ENCODE peak calls at places on chromosome 2, in four cellular contexts. G, L, Y and D are unnamed samples.

GRCh38 chr2:216339456-216340279 is 32.6 kb downstream of the MARCHF4 start:
- DNase-seq in L (peak; percentile 23), Y (no peak), G (no peak), D (no peak)

GRCh38 chr2:241136191-241136590 is 13.1 kb downstream of the PASK start:
- DNase-seq in L (no peak), Y (no peak), G (no peak), D (no peak)

GRCh38 chr2:219551412-219551811 is 7.6 kb downstream of the TMEM198 start:
- DNase-seq in Y (no peak), L (peak; percentile 52), G (peak; percentile 60), D (no peak)

GRCh38 chr2:4980989-4981388 is 711.2 kb upstream of the SOX11 start:
- DNase-seq in Y (no peak), L (no peak), G (no peak), D (no peak)

GRCh38 chr2:216110620-216111019 is 1.5 kb downstream of the XRCC5 start:
- DNase-seq in G (no peak), Y (no peak), L (no peak), D (no peak)

GRCh38 chr2:224646242-224646846 is 61.2 kb upstream of the CUL3 start:
- DNase-seq in L (peak; percentile 36), Y (no peak), G (peak; percentile 12), D (peak; percentile 25)

GRCh38 chr2:181203412-181203811 is 223.0 kb downstream of the UBE2E3 start:
- DNase-seq in Y (no peak), L (peak; percentile 48), G (no peak), D (no peak)

GRCh38 chr2:112921982-112922381 is 11.0 kb downstream of the IL37 start:
- DNase-seq in Y (no peak), G (no peak), L (no peak), D (no peak)

GRCh38 chr2:239936838-239937581 is 88.1 kb downstream of the NDUFA10 start:
- DNase-seq in Y (no peak), G (no peak), L (no peak), D (no peak)

GRCh38 chr2:24418166-24418843 is 58.0 kb upstream of the ITSN2 start:
- DNase-seq in L (no peak), G (no peak), Y (no peak), D (no peak)

GRCh38 chr2:237539681-237540080 is 26.7 kb upstream of the PRLH start:
- DNase-seq in G (no peak), Y (no peak), L (no peak), D (no peak)

GRCh38 chr2:159710601-159711180 is 1.6 kb upstream of the MARCHF7 start:
- DNase-seq in L (no peak), Y (no peak), G (no peak), D (no peak)

GRCh38 chr2:48328972-48329723 is 200.8 kb upstream of the STON1 start:
- DNase-seq in Y (no peak), G (no peak), L (no peak), D (peak; percentile 45)

GRCh38 chr2:26300234-26300641 is 45.7 kb upstream of the SELENOI start:
- DNase-seq in G (no peak), L (no peak), Y (no peak), D (no peak)

GRCh38 chr2:40400336-40400953 is 51.4 kb downstream of the SLC8A1 start:
- DNase-seq in Y (no peak), L (no peak), G (no peak), D (no peak)
- TF ChIP-seq ESRRA in Y (no peak), L (no peak), G (no peak), D (no peak)

GRCh38 chr2:182318466-182319309 is 108.1 kb downstream of the PDE1A start:
- DNase-seq in Y (no peak), G (no peak), L (no peak), D (no peak)

GRCh38 chr2:182321096-182321495 is 105.7 kb downstream of the PDE1A start:
- DNase-seq in Y (no peak), G (no peak), L (no peak), D (no peak)

GRCh38 chr2:182319556-182319955 is 107.3 kb downstream of the PDE1A start:
- DNase-seq in G (no peak), L (no peak), Y (no peak), D (no peak)

GRCh38 chr2:182324665-182325064 is 102.2 kb downstream of the PDE1A start:
- DNase-seq in G (no peak), Y (no peak), L (peak; percentile 26), D (no peak)

GRCh38 chr2:182320106-182320505 is 106.7 kb downstream of the PDE1A start:
- DNase-seq in G (no peak), Y (no peak), L (no peak), D (no peak)
- TF ChIP-seq CEBPB in G (no peak), Y (no peak), L (no peak), D (no peak)

DNA sequence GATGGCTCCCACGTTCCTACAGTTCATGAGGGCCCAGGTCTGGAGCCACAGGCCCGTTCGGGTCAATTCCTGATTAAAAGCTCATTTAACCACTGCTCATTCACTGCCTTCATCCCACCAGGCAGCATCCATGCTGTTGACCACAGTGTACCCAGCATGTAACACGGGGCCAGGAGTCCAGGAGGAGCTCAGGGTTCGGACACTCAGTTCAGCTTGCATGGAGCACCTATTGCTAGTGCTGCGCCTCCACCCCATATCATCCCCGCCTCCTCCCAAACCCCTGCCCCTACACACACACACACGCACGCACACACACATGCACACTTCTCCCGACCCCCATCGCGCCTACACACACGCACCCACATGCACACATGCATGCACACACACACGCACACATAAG is 72.9 kb upstream of the SNTG2 start:
- DNase-seq in Y (no peak), G (no peak), L (no peak), D (no peak)
- TF ChIP-seq ESRRA in Y (no peak), G (no peak), L (no peak), D (no peak)

GRCh38 chr2:3199660-3200345 is 177.8 kb downstream of the EIPR1 start:
- DNase-seq in G (no peak), L (no peak), Y (no peak), D (no peak)

GRCh38 chr2:3196716-3197115 is 180.9 kb downstream of the EIPR1 start:
- DNase-seq in L (no peak), Y (no peak), G (no peak), D (no peak)

GRCh38 chr2:3197308-3197707 is 180.3 kb downstream of the EIPR1 start:
- DNase-seq in L (no peak), Y (no peak), G (no peak), D (no peak)

GRCh38 chr2:3195865-3196504 is 181.6 kb downstream of the EIPR1 start:
- DNase-seq in G (no peak), Y (no peak), L (no peak), D (no peak)

DNA sequence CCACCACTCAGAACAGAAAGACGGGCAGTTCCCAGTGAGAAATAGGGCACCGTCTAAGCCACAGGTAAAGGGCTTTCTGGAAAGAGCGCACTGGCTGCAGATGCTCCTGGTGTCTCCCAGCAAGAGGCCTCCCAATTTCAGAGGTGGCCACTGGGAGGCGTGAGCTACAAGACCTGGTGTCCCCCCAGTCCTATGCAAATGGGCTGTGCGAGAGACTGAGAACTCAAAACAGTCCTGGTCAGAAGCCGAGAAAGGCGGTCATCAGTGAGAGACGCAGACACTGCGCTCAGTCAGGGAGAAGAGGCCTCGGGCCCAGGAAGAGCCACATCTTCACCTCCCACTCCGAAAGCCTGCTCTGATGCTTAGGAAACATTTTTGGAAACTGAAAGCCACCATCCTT is 179.5 kb downstream of the EIPR1 start:
- DNase-seq in G (no peak), Y (no peak), L (peak; percentile 58), D (peak; percentile 30)
- TF ChIP-seq CEBPB in G (no peak), Y (no peak), L (no peak), D (no peak)

GRCh38 chr2:148614332-148615049 is 30.1 kb upstream of the EPC2 start:
- DNase-seq in Y (peak; percentile 53), G (no peak), L (peak; percentile 36), D (no peak)

GRCh38 chr2:148613231-148614023 is 31.1 kb upstream of the EPC2 start:
- DNase-seq in G (no peak), Y (no peak), L (no peak), D (no peak)

GRCh38 chr2:148616696-148617095 is 27.9 kb upstream of the EPC2 start:
- DNase-seq in Y (no peak), L (no peak), G (no peak), D (no peak)

GRCh38 chr2:148615446-148615845 is 29.1 kb upstream of the EPC2 start:
- DNase-seq in Y (no peak), L (no peak), G (no peak), D (no peak)

DNA sequence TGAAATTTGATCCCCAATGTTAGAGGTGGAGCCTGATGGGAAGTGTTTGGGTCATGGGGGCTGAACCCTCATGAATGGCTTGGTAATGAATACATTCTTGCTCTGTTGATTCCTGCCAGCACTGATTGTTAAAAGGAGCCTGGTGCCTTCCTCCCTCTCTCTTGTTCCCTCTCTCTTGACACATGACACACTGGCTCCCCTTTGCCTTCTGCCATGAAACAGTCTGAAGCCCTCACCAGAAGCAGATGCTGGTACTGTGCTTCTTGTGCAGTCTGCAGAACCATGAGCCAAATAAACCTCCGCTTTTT is 30.6 kb upstream of the EPC2 start:
- DNase-seq in G (no peak), L (no peak), Y (no peak), D (no peak)
- TF ChIP-seq ESRRA in G (no peak), L (no peak), Y (no peak), D (no peak)

GRCh38 chr2:172427990-172428840 is 829 bp downstream of the ITGA6 start:
- DNase-seq in L (peak; percentile 57), Y (no peak), G (peak; percentile 30), D (peak; percentile 74)

GRCh38 chr2:172428841-172429173 is 1.4 kb downstream of the ITGA6 start:
- DNase-seq in Y (no peak), L (no peak), G (no peak), D (peak; percentile 64)

GRCh38 chr2:172430027-172430426 is 2.6 kb downstream of the ITGA6 start:
- DNase-seq in G (no peak), L (no peak), Y (no peak), D (no peak)

GRCh38 chr2:172430671-172431070 is 3.3 kb downstream of the ITGA6 start:
- DNase-seq in G (peak; percentile 19), L (no peak), Y (no peak), D (no peak)

DNA sequence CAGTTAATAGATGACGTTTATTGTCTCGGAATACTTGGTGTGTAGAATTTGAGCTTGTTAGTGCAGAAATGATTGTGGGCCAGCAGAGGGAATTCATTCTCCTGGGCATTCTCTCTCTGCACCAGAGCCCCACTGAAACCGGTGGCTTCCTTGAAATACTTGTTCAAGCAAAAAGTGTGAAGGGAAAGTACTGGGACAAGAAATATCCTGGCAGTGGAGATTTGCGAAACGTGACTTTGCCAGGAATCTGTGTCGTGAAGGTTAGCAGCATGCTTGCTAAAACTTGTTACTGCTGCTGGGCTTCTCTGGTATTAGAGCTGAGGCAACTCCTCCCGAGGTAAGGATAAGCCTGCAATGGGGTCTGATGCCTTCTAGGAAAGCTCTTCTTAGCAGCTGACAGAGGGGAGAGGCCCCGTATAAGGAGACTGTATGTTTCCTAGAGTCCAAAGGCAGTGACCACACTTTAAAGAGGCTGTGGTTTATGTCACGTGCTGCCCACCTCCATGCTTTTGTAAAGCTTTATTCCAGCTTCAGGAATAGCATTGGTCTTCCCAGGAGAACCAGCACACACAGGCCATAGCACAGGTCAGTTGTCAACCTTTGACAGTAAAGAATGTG is 2.1 kb downstream of the ITGA6 start:
- DNase-seq in G (no peak), Y (no peak), L (no peak), D (no peak)
- TF ChIP-seq CEBPB in G (no peak), Y (no peak), L (no peak), D (no peak)

DNA sequence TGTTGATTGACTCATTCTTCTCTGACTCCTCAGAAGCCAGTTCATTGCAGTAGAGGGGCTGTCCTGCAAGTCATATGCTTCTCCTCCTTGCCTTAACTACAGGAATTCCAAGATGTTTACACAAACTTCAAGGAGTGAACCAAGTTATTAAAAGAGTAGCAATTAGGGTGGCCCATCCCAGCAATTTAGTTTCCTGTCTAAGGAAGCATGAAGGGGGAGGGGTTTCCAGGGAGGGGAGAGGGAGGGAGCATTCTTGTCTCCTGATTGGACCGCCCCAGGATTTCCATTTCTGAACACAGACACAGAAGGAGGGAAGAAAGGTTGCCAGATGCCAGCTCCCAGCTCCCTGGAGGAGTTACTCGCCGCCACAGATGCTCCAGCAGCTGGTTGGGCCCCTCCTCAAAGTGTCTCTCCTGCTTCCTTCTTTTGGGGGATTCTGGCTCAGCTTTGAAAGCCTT is 107.6 kb downstream of the TRIB2 start:
- DNase-seq in G (no peak), L (no peak), Y (no peak), D (no peak)
- TF ChIP-seq ESRRA in G (no peak), L (no peak), Y (no peak), D (no peak)